ENCODE peak calls at places on chromosomes 11 and 22, in nine cellular contexts. V is CD4-positive, alpha-beta T cell; K is HCT116; Y is gastrocnemius medialis; U is tibial nerve; H is colonic mucosa; J is cardiac muscle cell; W is fibroblast of lung; C is stomach. O is an unnamed sample.
A peak's percentile ranks its signal among the peaks of the same experiment; 100 is the strongest.

GRCh38 chr22:45538284-45538683 is 35.6 kb downstream of the FBLN1 start:
- DNase-seq in V (no peak), C (no peak), U (no peak), Y (no peak), W (no peak), K (no peak), H (no peak), J (peak; percentile 49), O (no peak)

GRCh38 chr11:107856981-107857517 is 1.5 kb downstream of the SLC35F2 start:
- DNase-seq in U (no peak), H (peak; percentile 74), K (peak; percentile 62), C (no peak), Y (peak; percentile 21), W (no peak), V (no peak), J (no peak), O (no peak)

GRCh38 chr11:66335531-66336233 is 552 bp downstream of the RIN1 start:
- DNase-seq in H (no peak), Y (peak; percentile 63), V (no peak), C (no peak), K (no peak), W (peak; percentile 78), U (no peak), J (peak; percentile 77), O (no peak)

GRCh38 chr11:2186669-2187266 is 15.2 kb upstream of the TH start:
- DNase-seq in U (no peak), C (peak; percentile 62), Y (no peak), H (no peak), W (peak; percentile 11), V (peak; percentile 19), K (peak; percentile 51), J (peak; percentile 30), O (no peak)

GRCh38 chr11:75031771-75032549 is 43.2 kb downstream of the NEU3 start:
- DNase-seq in U (peak; percentile 55), W (peak; percentile 54), V (peak; percentile 40), J (peak; percentile 83), C (peak; percentile 83), H (peak; percentile 77), Y (peak; percentile 69), K (peak; percentile 52), O (peak; percentile 47)

GRCh38 chr11:12818333-12819015 is 144.3 kb downstream of the TEAD1 start:
- DNase-seq in Y (no peak), H (no peak), V (no peak), W (peak; percentile 93), C (no peak), J (peak; percentile 89), U (no peak), K (no peak), O (no peak)

GRCh38 chr11:119712459-119713360 is 16.3 kb downstream of the NECTIN1 start:
- DNase-seq in V (no peak), C (no peak), K (no peak), U (no peak), Y (no peak), H (no peak), W (no peak), J (no peak), O (no peak)

GRCh38 chr11:103359221-103359620 is 250.0 kb downstream of the DYNC2H1 start:
- DNase-seq in H (no peak), U (no peak), W (peak; percentile 66), J (no peak), Y (no peak), K (no peak), C (no peak), V (no peak), O (no peak)

GRCh38 chr11:111220716-111221115 is 24.8 kb upstream of the POU2AF2 start:
- DNase-seq in C (no peak), H (no peak), U (no peak), V (no peak), W (peak; percentile 68), J (no peak), Y (no peak), K (no peak), O (no peak)

GRCh38 chr11:10318527-10318802 is 13.6 kb downstream of the ADM start:
- DNase-seq in H (peak; percentile 67), V (no peak), K (no peak), Y (peak; percentile 84), W (no peak), J (no peak), U (no peak), C (no peak), O (no peak)

GRCh38 chr11:58770627-58771457 is 39.1 kb upstream of the GLYAT start:
- DNase-seq in K (peak; percentile 67), H (no peak), Y (no peak), V (no peak), C (no peak), U (no peak), W (peak; percentile 45), J (no peak), O (no peak)

GRCh38 chr11:58771458-58771855 is 39.7 kb upstream of the GLYAT start:
- DNase-seq in J (no peak), H (no peak), W (no peak), Y (no peak), U (no peak), V (no peak), K (no peak), C (no peak), O (no peak)

GRCh38 chr11:58768137-58768536 is 36.4 kb upstream of the GLYAT start:
- DNase-seq in W (no peak), U (no peak), H (no peak), J (no peak), K (no peak), Y (no peak), V (no peak), C (no peak), O (no peak)

GRCh38 chr11:58769308-58769707 is 37.6 kb upstream of the GLYAT start:
- DNase-seq in H (no peak), U (no peak), V (no peak), Y (no peak), K (no peak), C (no peak), W (no peak), J (no peak), O (no peak)

GRCh38 chr11:58770166-58770565 is 38.4 kb upstream of the GLYAT start:
- DNase-seq in H (no peak), K (no peak), Y (no peak), V (no peak), C (no peak), W (no peak), U (no peak), J (no peak), O (no peak)
- H3K9me3 ChIP-seq in H (no peaks in the 10 kb centered on the region), K (no peaks in the 10 kb centered on the region), Y (no peaks in the 10 kb centered on the region), V (no peaks in the 10 kb centered on the region), C (no peaks in the 10 kb centered on the region), W (no peaks in the 10 kb centered on the region), U (no peaks in the 10 kb centered on the region), J (no peaks in the 10 kb centered on the region), O (no peaks in the 10 kb centered on the region)

GRCh38 chr22:47448231-47449035 is 686.0 kb downstream of the TBC1D22A start:
- DNase-seq in C (no peak), U (no peak), Y (no peak), K (no peak), J (no peak), H (peak; percentile 7), V (no peak), W (no peak), O (no peak)

GRCh38 chr22:47445716-47446290 is 683.4 kb downstream of the TBC1D22A start:
- DNase-seq in J (no peak), U (no peak), C (no peak), Y (no peak), H (no peak), K (no peak), V (no peak), W (no peak), O (no peak)

GRCh38 chr22:47446331-47446730 is 683.9 kb downstream of the TBC1D22A start:
- DNase-seq in J (no peak), Y (no peak), W (no peak), K (no peak), V (no peak), H (peak; percentile 1), U (no peak), C (no peak), O (no peak)

GRCh38 chr22:47445212-47445611 is 682.8 kb downstream of the TBC1D22A start:
- DNase-seq in H (peak; percentile 5), Y (no peak), U (no peak), C (no peak), V (no peak), J (no peak), K (no peak), W (no peak), O (no peak)

DNA sequence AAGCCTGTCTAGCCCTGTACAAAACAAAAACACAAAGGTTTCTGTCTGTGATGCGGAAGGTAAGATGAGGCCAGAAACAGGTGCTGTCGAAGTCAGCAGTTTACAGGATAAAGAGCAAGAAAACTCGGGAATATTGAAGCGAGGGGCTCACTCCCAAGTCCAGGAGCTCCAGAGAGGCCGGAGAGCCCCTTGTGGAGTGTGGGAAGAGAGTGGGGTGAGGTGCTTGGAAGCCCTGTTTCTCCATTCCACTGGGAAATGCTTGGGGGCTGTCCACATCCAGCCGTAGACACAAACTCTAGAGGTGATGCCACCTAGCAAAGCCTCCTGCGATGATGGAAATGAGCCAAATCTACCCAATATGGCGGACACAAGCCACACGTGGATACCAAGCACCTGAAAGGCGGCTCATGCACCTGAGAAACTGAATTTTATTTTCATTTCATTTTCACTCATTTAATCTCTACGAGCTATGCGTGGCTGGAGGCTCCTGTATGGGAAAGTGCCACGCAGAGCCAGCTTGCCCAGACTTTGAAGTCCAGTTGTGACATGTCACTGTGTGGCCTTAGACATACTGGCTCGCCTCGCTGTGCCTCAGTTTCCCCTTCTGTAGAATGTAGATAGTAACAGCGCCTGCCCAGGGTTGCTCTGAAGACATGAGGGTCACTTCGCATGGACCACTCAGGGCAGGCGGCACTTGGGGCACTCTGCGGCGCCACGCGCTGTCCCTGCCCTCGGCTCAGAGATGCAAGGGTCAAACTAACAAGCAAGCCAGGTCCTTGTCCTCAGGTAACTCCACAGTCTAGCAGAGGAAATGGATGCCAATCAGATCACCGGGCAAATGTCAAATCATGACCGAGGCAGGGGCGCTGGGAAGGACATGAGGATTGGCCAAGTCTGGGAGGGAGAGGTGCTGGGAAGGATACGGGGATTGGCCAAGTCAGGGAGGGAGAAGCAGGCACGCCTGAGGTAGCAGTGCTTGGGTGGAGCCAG is 684.7 kb downstream of the TBC1D22A start:
- DNase-seq in U (no peak), J (no peak), W (no peak), V (no peak), H (peak; percentile 12), K (no peak), Y (no peak), C (no peak), O (no peak)
- H3K9me3 ChIP-seq in U (no peaks in the 10 kb centered on the region), J (no peaks in the 10 kb centered on the region), W (no peaks in the 10 kb centered on the region), V (peaks cover 6% of the 10 kb centered on the region), H (no peaks in the 10 kb centered on the region), K (no peaks in the 10 kb centered on the region), Y (no peaks in the 10 kb centered on the region), C (peaks cover 13% of the 10 kb centered on the region), O (no peaks in the 10 kb centered on the region)

DNA sequence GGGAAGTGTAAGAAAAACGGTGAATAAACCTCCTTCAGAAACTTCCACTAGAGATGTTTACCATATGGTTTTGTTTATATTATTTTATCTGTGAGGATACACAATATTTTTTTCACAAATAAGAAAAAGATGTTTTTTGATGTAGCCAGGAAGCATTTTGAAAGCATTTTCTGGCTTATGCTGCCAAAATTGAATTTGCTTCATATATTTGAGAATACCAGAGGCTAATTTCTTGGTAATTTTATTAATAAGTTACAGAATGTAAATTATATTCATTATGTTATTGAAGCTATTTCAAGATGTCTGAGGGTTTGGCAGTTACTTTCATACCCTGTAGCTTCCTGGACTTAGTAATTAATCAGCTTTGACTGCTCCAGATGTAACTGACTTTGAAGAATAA is 686.6 kb downstream of the LUZP2 start:
- DNase-seq in V (no peak), Y (no peak), U (no peak), J (no peak), K (no peak), H (no peak), W (no peak), C (no peak), O (no peak)
- H3K9me3 ChIP-seq in V (peaks cover 4% of the 10 kb centered on the region), Y (no peaks in the 10 kb centered on the region), U (no peaks in the 10 kb centered on the region), J (no peaks in the 10 kb centered on the region), K (peaks cover 18% of the 10 kb centered on the region), H (no peaks in the 10 kb centered on the region), W (no peaks in the 10 kb centered on the region), C (no peaks in the 10 kb centered on the region), O (peaks cover 6% of the 10 kb centered on the region)

GRCh38 chr11:35546317-35546716 is 20.9 kb upstream of the PAMR1 start:
- DNase-seq in C (no peak), Y (no peak), V (no peak), J (no peak), U (no peak), K (no peak), H (no peak), W (no peak), O (no peak)
- H3K9me3 ChIP-seq in C (no peaks in the 10 kb centered on the region), Y (no peaks in the 10 kb centered on the region), V (no peaks in the 10 kb centered on the region), J (no peaks in the 10 kb centered on the region), U (no peaks in the 10 kb centered on the region), K (no peaks in the 10 kb centered on the region), H (no peaks in the 10 kb centered on the region), W (no peaks in the 10 kb centered on the region), O (no peaks in the 10 kb centered on the region)

O was measured in T-helper 17 cell.